ENCODE peak calls at places on chromosomes 12 and 14, in five cellular contexts. X is lower leg skin, Q is T-helper 17 cell, N is SK-MEL-5, H is upper lobe of right lung. S is an unnamed sample.

GRCh38 chr12:61993734-61994345 is 266.4 kb upstream of the USP15 start:
- DNase-seq in N (peak), Q (no peak), X (no peak), H (no peak), S (no peak)

GRCh38 chr14:78847801-78848200 is 677.6 kb downstream of the NRXN3 start:
- DNase-seq in X (no peak), H (no peak), N (no peak), Q (no peak), S (no peak)

GRCh38 chr12:92010853-92011701 is 134.6 kb downstream of the BTG1 start:
- DNase-seq in X (no peak), H (no peak), Q (no peak), N (no peak), S (no peak)

GRCh38 chr14:60658116-60658515 is 8.8 kb upstream of the SIX1 start:
- DNase-seq in H (no peak), Q (no peak), X (no peak), N (no peak), S (no peak)

GRCh38 chr12:56873382-56873781 is 60.8 kb downstream of the SDR9C7 start:
- DNase-seq in Q (no peak), H (no peak), N (no peak), X (no peak), S (no peak)

GRCh38 chr12:42094277-42094676 is 50.4 kb downstream of the GXYLT1 start:
- DNase-seq in X (no peak), H (no peak), Q (no peak), N (peak), S (no peak)

GRCh38 chr14:105060751-105061427 is 4.3 kb downstream of the GPR132 start:
- DNase-seq in X (no peak), N (no peak), Q (no peak), H (peak), S (peak)

GRCh38 chr12:124359671-124360581 is 65.0 kb downstream of the RFLNA start:
- DNase-seq in Q (no peak), X (peak), N (no peak), H (peak), S (peak)

GRCh38 chr12:15848606-15849005 is 33.6 kb upstream of the STRAP start:
- DNase-seq in X (no peak), H (no peak), N (no peak), Q (no peak), S (no peak)

GRCh38 chr14:65156568-65157366 is 54.5 kb upstream of the MAX start:
- DNase-seq in X (peak), Q (no peak), H (peak), N (no peak), S (no peak)

GRCh38 chr12:19369691-19370148 is 69.6 kb upstream of the AEBP2 start:
- DNase-seq in H (peak), N (no peak), X (no peak), Q (no peak), S (no peak)

GRCh38 chr12:88924162-88924561 is 343.9 kb upstream of the KITLG start:
- DNase-seq in H (no peak), N (no peak), X (no peak), Q (no peak), S (no peak)

GRCh38 chr12:71840226-71840847 is 778 bp downstream of the TBC1D15 start:
- DNase-seq in N (peak), H (no peak), X (no peak), Q (no peak), S (no peak)

GRCh38 chr12:130043685-130044421 is 118.4 kb upstream of the FZD10 start:
- DNase-seq in N (no peak), H (no peak), X (no peak), Q (no peak), S (peak)

GRCh38 chr14:63276492-63277342 is 42.0 kb downstream of the GPHB5 start:
- DNase-seq in N (peak), Q (no peak), H (no peak), X (no peak), S (no peak)

GRCh38 chr12:108967869-108968540 is 52.9 kb downstream of the SVOP start:
- DNase-seq in N (peak), H (no peak), X (no peak), Q (no peak), S (no peak)